ENCODE peak calls at places on chromosomes 13 and 19, in four cellular contexts. L is mammary epithelial cell, Q is fibroblast of lung, U is IMR-90. T is an unnamed sample. For H3K36me3, the result is how much of the 10 kb centered on the place peaks cover.

GRCh38 chr13:72246396-72246795 is 379.4 kb upstream of the DACH1 start:
- DNase-seq in U (no peak), L (peak), Q (no peak), T (peak)

GRCh38 chr19:10084803-10085202 is 1.3 kb upstream of the SHFL start:
- DNase-seq in U (no peak), L (no peak), Q (no peak), T (no peak)

GRCh38 chr13:31361673-31362072 is 161.9 kb downstream of the B3GLCT start:
- DNase-seq in U (no peak), L (peak), Q (no peak), T (no peak)

GRCh38 chr13:100721885-100722512 is 47.4 kb upstream of the TMTC4 start:
- DNase-seq in Q (peak), L (peak), U (peak), T (peak)

GRCh38 chr13:42110410-42111155 is 62.1 kb downstream of the DGKH start:
- DNase-seq in Q (peak), L (peak), U (peak), T (peak)

GRCh38 chr13:95301135-95301946 is at the start of gene ABCC4:
- DNase-seq in U (peak), Q (peak), L (peak), T (peak)

GRCh38 chr13:59012731-59013130 is 1151.0 kb downstream of the DIAPH3 start:
- DNase-seq in U (no peak), L (no peak), Q (no peak), T (no peak)

GRCh38 chr13:37001921-37002250 is 1.3 kb downstream of the EXOSC8 start:
- DNase-seq in U (no peak), L (no peak), Q (no peak), T (no peak)

GRCh38 chr13:98800078-98800477 is 47.6 kb upstream of the SLC15A1 start:
- DNase-seq in U (no peak), Q (no peak), L (no peak), T (no peak)

GRCh38 chr13:42272115-42272756 is at the start of gene AKAP11:
- DNase-seq in U (peak), Q (peak), L (peak), T (peak)

GRCh38 chr19:16671652-16672274 is 10.8 kb downstream of the TMEM38A start:
- DNase-seq in L (no peak), U (no peak), Q (no peak), T (no peak)

GRCh38 chr19:44499962-44500949 is at the start of gene ZNF180:
- DNase-seq in Q (peak), U (peak), L (peak), T (peak)

GRCh38 chr13:28485551-28485950 is 9.4 kb downstream of the FLT1 start:
- DNase-seq in U (no peak), L (no peak), Q (no peak), T (no peak)

GRCh38 chr13:113741101-113741731 is 17.8 kb upstream of the TMEM255B start:
- DNase-seq in L (no peak), Q (no peak), U (no peak), T (peak)

GRCh38 chr13:46509981-46510380 is 43.0 kb upstream of the LRCH1 start:
- DNase-seq in L (no peak), Q (no peak), U (no peak), T (no peak)

GRCh38 chr13:35720290-35720689 is 243.8 kb upstream of the MAB21L1 start:
- DNase-seq in U (no peak), L (peak), Q (no peak), T (no peak)

GRCh38 chr19:2168619-2169424 is 5.1 kb downstream of the DOT1L start:
- DNase-seq in Q (peak), L (peak), U (peak), T (peak)

GRCh38 chr19:44072543-44073401 is 813 bp downstream of the ZNF284 start:
- DNase-seq in L (peak), U (no peak), Q (no peak), T (no peak)

GRCh38 chr19:31039151-31039550 is 310.1 kb downstream of the TSHZ3 start:
- DNase-seq in Q (no peak), U (no peak), L (no peak), T (no peak)

GRCh38 chr13:20472531-20472930 is 53.1 kb downstream of the CRYL1 start:
- DNase-seq in Q (no peak), L (no peak), U (no peak), T (no peak)

GRCh38 chr19:1237027-1237659 is 662 bp downstream of the CBARP start:
- DNase-seq in L (no peak), Q (no peak), U (no peak), T (no peak)

GRCh38 chr13:73865027-73865426 is 269.2 kb downstream of the KLF12 start:
- DNase-seq in Q (no peak), L (no peak), U (no peak), T (no peak)

GRCh38 chr13:59801107-59801880 is 362.4 kb downstream of the DIAPH3 start:
- DNase-seq in L (no peak), U (no peak), Q (no peak), T (no peak)

GRCh38 chr13:31200636-31200970 is 828 bp downstream of the B3GLCT start:
- DNase-seq in U (no peak), Q (peak), L (no peak), T (no peak)

GRCh38 chr13:110366733-110367132 is 59.6 kb downstream of the COL4A2 start:
- DNase-seq in L (no peak), Q (no peak), U (no peak), T (no peak)

GRCh38 chr13:110361365-110361911 is 54.4 kb downstream of the COL4A2 start:
- DNase-seq in U (peak), Q (peak), L (no peak), T (peak)

GRCh38 chr13:110363009-110363408 is 55.9 kb downstream of the COL4A2 start:
- DNase-seq in Q (no peak), U (no peak), L (no peak), T (no peak)

GRCh38 chr13:110365876-110366275 is 58.8 kb downstream of the COL4A2 start:
- DNase-seq in U (no peak), Q (no peak), L (no peak), T (no peak)

GRCh38 chr13:110364081-110364480 is 57.0 kb downstream of the COL4A2 start:
- DNase-seq in L (no peak), U (no peak), Q (no peak), T (no peak)
- H3K36me3 ChIP-seq in L (under half), U (under half), Q (under half), T (under half)

DNA sequence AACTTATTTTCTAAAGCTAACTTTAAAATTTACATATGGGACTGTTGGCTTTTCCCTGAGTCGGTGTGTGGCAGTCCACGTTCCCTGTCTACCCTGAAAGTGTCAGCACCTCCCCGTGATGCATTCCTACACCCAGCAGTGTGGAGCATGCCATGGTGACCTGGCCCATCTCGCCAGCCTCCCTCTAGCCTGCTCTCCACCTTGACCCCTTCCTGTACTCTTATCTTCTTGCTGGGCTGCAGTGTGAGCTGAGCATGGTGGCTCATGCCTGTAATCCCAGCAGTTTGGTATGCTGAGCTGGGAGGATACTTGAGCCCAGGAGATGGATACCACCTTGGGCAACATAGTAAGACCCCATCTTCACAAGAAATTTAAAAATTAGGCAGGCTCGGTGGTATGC is 25.4 kb downstream of the MICOS13 start:
- DNase-seq in U (no peak), Q (no peak), L (no peak), T (no peak)
- H3K4me2 ChIP-seq in U (no peak), Q (no peak), L (no peak), T (no peak)

GRCh38 chr13:65926750-65927171 is 1303.4 kb downstream of the PCDH9 start:
- DNase-seq in Q (no peak), L (no peak), U (no peak), T (no peak)
- TF ChIP-seq CTCF in Q (peak), L (peak), U (no peak), T (no peak)

DNA sequence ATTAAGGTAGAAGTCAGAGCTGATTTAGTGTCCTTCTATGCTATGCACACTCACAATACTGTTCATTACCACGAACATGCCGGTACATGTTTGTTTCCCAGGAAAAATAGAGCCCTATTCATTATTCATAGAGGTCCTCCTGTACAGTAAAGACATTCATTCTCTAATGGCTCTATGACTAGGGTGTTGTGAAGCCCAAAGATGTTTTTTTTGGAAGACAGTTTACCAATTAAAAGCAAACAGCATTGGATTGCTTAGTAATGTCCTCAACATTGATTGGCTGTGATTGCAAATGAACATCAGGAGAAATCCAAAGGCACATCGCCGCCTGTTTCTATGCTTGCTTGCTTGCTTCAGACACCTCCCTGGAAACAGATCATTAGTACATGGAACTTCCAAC is 8.9 kb upstream of the GPC6 start:
- DNase-seq in Q (peak), L (peak), U (no peak), T (peak)
- H3K36me3 ChIP-seq in Q (under half), L (under half), U (under half), T (under half)

GRCh38 chr19:35248310-35249145 is at the start of gene LSR:
- DNase-seq in L (peak), U (no peak), Q (no peak), T (no peak)
- H3K4me2 ChIP-seq in L (peak), U (no peak), Q (no peak), T (no peak)

GRCh38 chr13:109743706-109744453 is 42.5 kb downstream of the IRS2 start:
- DNase-seq in L (peak), Q (peak), U (peak), T (peak)
- TF ChIP-seq CTCF in L (peak), Q (peak), U (no peak), T (no peak)